ENCODE peak calls at places on chromosomes 6 and 20, in eight cellular contexts. J, X, I, Q, U, D, P and F are unnamed samples.

GRCh38 chr6:37556884-37557644 is 57.4 kb upstream of the CCDC167 start:
- DNase-seq in Q (no peak), P (no peak), J (peak), U (no peak), D (no peak), I (no peak), X (no peak), F (no peak)

GRCh38 chr6:26309731-26310142 is 55.3 kb upstream of the BTN3A2 start:
- DNase-seq in P (no peak), X (no peak), I (no peak), Q (no peak), D (no peak), U (no peak), J (no peak), F (no peak)

GRCh38 chr20:35171753-35172433 is at the start of gene PROCR:
- DNase-seq in P (peak), D (no peak), J (peak), U (peak), X (peak), Q (no peak), I (peak), F (peak)

GRCh38 chr6:47592466-47592865 is 105.9 kb upstream of the ADGRF4 start:
- DNase-seq in D (no peak), U (no peak), X (no peak), P (no peak), Q (no peak), J (no peak), I (no peak), F (no peak)

GRCh38 chr20:51371720-51372119 is 170.8 kb downstream of the NFATC2 start:
- DNase-seq in P (no peak), Q (no peak), X (no peak), U (no peak), I (no peak), J (no peak), D (no peak), F (no peak)

GRCh38 chr6:124793406-124793805 is 168.8 kb upstream of the RNF217 start:
- DNase-seq in D (no peak), P (no peak), I (no peak), X (no peak), Q (no peak), J (no peak), U (no peak), F (no peak)

GRCh38 chr6:104940881-104941693 is 15.8 kb upstream of the LIN28B start:
- DNase-seq in Q (peak), D (no peak), I (peak), P (peak), U (peak), J (peak), X (no peak), F (peak)

GRCh38 chr6:31383149-31383548 is 20.2 kb upstream of the MICA start:
- DNase-seq in U (no peak), D (no peak), P (no peak), J (no peak), Q (no peak), I (no peak), X (no peak), F (no peak)

GRCh38 chr6:139242457-139243240 is 49.1 kb downstream of the TXLNB start:
- DNase-seq in I (peak), U (no peak), J (no peak), D (no peak), X (no peak), Q (no peak), P (no peak), F (no peak)

GRCh38 chr6:150666071-150666470 is 66.4 kb downstream of the PLEKHG1 start:
- DNase-seq in D (no peak), P (no peak), I (no peak), J (no peak), U (no peak), Q (no peak), X (no peak), F (no peak)

GRCh38 chr6:139732451-139732850 is 358.0 kb upstream of the CITED2 start:
- DNase-seq in P (no peak), X (no peak), I (no peak), U (no peak), Q (no peak), J (no peak), D (no peak), F (no peak)

GRCh38 chr6:107654736-107655135 is 164.8 kb downstream of the SOBP start:
- DNase-seq in P (no peak), I (no peak), D (no peak), Q (no peak), X (no peak), J (no peak), U (no peak), F (no peak)

GRCh38 chr6:107656883-107657282 is 167.0 kb downstream of the SOBP start:
- DNase-seq in X (no peak), U (no peak), J (no peak), P (no peak), I (no peak), Q (no peak), D (no peak), F (no peak)

GRCh38 chr6:107656381-107656780 is 166.5 kb downstream of the SOBP start:
- DNase-seq in J (no peak), P (no peak), D (no peak), X (no peak), U (no peak), I (no peak), Q (no peak), F (no peak)

GRCh38 chr6:107653861-107654394 is 164.0 kb downstream of the SOBP start:
- DNase-seq in P (no peak), I (no peak), D (no peak), J (no peak), U (no peak), X (no peak), Q (no peak), F (no peak)

GRCh38 chr6:107655245-107655644 is 165.3 kb downstream of the SOBP start:
- DNase-seq in Q (no peak), I (peak), P (no peak), X (no peak), U (peak), J (peak), D (peak), F (no peak)
- TF ChIP-seq CTCF in Q (peak), I (peak), P (no peak), X (peak), U (peak), J (peak), D (peak), F (no peak)

DNA sequence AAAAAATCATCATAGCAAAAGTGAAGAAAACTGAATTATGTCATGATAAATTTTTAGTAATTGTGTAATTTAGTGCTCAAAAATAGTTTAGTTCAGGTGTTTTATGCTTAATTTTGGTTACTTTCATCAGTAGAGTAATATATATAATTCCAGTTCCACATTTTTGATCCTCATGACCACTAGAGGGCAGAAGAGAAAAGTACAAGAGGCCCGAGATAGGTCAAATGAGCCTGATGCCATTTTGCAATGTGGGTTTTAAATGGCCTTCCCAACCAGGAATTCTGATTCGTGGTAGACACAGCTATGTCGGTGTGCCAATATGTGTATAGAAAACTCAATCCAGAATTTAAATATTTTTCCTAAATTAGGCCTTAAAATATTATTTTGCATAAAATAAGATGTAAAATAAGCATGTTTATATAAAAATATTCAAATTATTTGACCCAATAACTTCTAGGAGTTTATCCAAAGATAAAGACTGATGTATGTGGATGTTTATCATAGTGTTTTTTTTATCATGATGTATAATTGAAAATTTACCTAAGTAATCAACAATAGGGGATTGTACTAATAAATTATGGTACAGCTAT is 159.7 kb upstream of the RPS6KA2 start:
- DNase-seq in D (peak), Q (no peak), U (peak), I (no peak), P (peak), X (no peak), J (peak), F (no peak)
- TF ChIP-seq CTCF in D (peak), Q (peak), U (peak), I (peak), P (peak), X (peak), J (peak), F (peak)

GRCh38 chr6:167115054-167115453 is 7.8 kb upstream of the CCR6 start:
- DNase-seq in J (peak), Q (no peak), I (no peak), D (no peak), X (no peak), U (peak), P (no peak), F (no peak)
- TF ChIP-seq CTCF in J (peak), Q (no peak), I (peak), D (peak), X (no peak), U (peak), P (peak), F (no peak)

DNA sequence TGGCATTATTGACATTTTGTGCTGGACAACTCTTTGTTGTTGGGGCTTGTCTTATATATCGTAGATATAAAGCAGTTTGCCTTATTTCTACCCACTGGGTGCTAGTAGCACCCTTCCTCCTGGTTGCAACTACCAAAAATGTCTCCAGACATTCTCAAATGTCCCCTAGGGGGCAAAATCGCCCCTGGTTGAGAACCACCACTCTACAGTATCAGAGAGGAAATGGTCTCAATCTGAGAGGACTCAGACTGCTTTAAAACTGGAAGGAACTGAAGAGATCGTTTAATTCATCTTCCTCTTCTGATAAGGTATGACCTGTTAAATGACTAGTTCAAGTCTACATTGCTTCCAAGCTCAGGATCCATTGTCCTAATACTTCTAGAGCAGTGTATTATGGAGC is 14.9 kb downstream of the SH3BGRL2 start:
- DNase-seq in Q (no peak), X (no peak), U (peak), I (peak), D (no peak), J (no peak), P (no peak), F (no peak)
- TF ChIP-seq CTCF in Q (peak), X (no peak), U (peak), I (peak), D (no peak), J (peak), P (no peak), F (no peak)

GRCh38 chr6:158027590-158028285 is 46.1 kb downstream of the SYNJ2 start:
- DNase-seq in D (no peak), U (no peak), Q (no peak), X (no peak), J (no peak), I (no peak), P (no peak), F (peak)

GRCh38 chr6:158028421-158028820 is 46.8 kb downstream of the SYNJ2 start:
- DNase-seq in U (no peak), Q (no peak), P (no peak), X (no peak), D (no peak), I (no peak), J (no peak), F (peak)

GRCh38 chr6:158024566-158025297 is 43.1 kb downstream of the SYNJ2 start:
- DNase-seq in Q (no peak), I (no peak), U (no peak), D (no peak), J (no peak), P (no peak), X (no peak), F (no peak)

GRCh38 chr6:158026901-158027589 is 45.4 kb downstream of the SYNJ2 start:
- DNase-seq in P (no peak), J (no peak), X (no peak), U (no peak), Q (no peak), I (no peak), D (no peak), F (no peak)

GRCh38 chr6:158026054-158026900 is 44.6 kb downstream of the SYNJ2 start:
- DNase-seq in P (peak), I (peak), U (peak), Q (no peak), D (peak), J (no peak), X (peak), F (peak)
- TF ChIP-seq CTCF in P (peak), I (peak), U (peak), Q (no peak), D (peak), J (no peak), X (peak), F (peak)

GRCh38 chr20:33724439-33725094 is 4.5 kb upstream of the PXMP4 start:
- DNase-seq in Q (no peak), J (no peak), I (no peak), D (no peak), X (no peak), P (no peak), U (no peak), F (no peak)
- TF ChIP-seq CTCF in Q (no peak), J (no peak), I (no peak), D (no peak), X (no peak), P (no peak), U (no peak), F (no peak)

DNA sequence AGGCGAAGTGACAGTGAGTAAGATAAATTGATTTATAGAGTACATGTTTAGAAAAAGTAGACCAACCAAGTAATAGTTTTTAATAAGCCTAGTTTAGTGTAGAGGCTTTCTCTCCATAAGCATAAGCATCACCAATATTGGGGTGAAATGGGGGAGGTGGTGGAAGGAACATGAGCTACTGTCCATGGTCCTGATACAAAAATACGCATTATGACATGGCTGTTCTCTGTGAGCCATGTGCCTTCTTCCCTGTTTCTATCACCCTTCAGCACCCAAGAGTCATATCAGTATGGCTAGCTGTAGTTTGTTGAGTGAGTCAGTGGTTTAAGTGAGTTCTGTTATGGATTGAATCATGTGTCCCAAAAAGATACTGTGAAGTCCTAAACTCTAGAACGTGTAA is 150.8 kb downstream of the EDN1 start:
- DNase-seq in P (no peak), U (no peak), Q (no peak), X (no peak), J (no peak), I (no peak), D (no peak), F (no peak)
- TF ChIP-seq CTCF in P (no peak), U (no peak), Q (no peak), X (no peak), J (no peak), I (no peak), D (no peak), F (no peak)

DNA sequence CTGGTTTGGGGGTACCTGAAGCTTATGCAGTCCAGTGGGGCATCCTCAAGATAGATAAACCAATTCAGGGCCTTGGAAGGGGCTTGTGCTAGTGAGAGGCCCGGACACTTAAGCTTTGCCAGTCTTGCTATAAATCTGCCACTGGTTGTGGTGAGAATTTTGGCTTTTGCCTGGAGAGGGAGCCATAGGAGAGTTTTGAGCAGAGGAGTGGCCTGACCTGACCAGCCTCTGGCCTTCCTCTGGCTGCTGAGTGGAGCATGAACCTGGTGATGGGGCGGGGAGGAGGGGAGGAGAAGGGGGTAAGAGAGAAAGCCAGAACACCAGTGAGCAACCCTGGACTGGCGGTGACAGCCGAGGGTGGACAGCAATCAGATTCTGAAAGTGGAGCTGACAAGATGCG is 7.1 kb downstream of the TMEM74B start:
- DNase-seq in X (no peak), U (peak), P (no peak), D (no peak), J (peak), I (peak), Q (no peak), F (no peak)
- TF ChIP-seq CTCF in X (no peak), U (peak), P (no peak), D (peak), J (peak), I (peak), Q (no peak), F (no peak)

GRCh38 chr6:167485186-167485978 is 160.5 kb downstream of the TTLL2 start:
- DNase-seq in U (no peak), Q (no peak), I (no peak), D (no peak), X (no peak), J (peak), P (no peak), F (peak)
- TF ChIP-seq CTCF in U (peak), Q (peak), I (peak), D (peak), X (peak), J (peak), P (no peak), F (no peak)